ENCODE peak calls at places on chromosomes 4 and X, in five cellular contexts. S is colonic mucosa, Z is right lobe of liver, U is Panc1, T is thoracic aorta. J is an unnamed sample.
A peak's percentile ranks its signal among the peaks of the same experiment; 100 is the strongest.

GRCh38 chrX:1390621-1391369 is 1.1 kb downstream of the SLC25A6 start:
- DNase-seq in S (no peak), Z (no peak), U (no peak), T (no peak), J (peak; percentile 30)

GRCh38 chr4:69714086-69714485 is 46.3 kb downstream of the SULT1B1 start:
- DNase-seq in S (no peak), Z (no peak), U (no peak), T (no peak), J (peak; percentile 5)

GRCh38 chr4:136412708-136413107 is 1119.6 kb downstream of the PCDH18 start:
- DNase-seq in S (no peak), Z (no peak), U (no peak), T (no peak), J (no peak)

GRCh38 chr4:164204434-164204833 is 549.5 kb upstream of the SMIM31 start:
- DNase-seq in S (no peak), Z (no peak), U (peak; percentile 12), T (no peak), J (no peak)

GRCh38 chr4:11805837-11806236 is 377.1 kb upstream of the HS3ST1 start:
- DNase-seq in S (no peak), Z (no peak), U (peak; percentile 1), T (no peak), J (no peak)

GRCh38 chr4:128452415-128452814 is 164.8 kb upstream of the PGRMC2 start:
- DNase-seq in S (no peak), Z (no peak), U (no peak), T (no peak), J (no peak)

GRCh38 chrX:1592863-1593201 is 1.4 kb downstream of the AKAP17A start:
- DNase-seq in S (no peak), Z (no peak), U (no peak), T (no peak), J (no peak)

GRCh38 chr4:164648151-164648848 is 105.6 kb upstream of the SMIM31 start:
- DNase-seq in S (no peak), Z (no peak), U (peak; percentile 7), T (no peak), J (no peak)

GRCh38 chr4:43837171-43837570 is 611.4 kb downstream of the KCTD8 start:
- DNase-seq in S (no peak), Z (no peak), U (no peak), T (no peak), J (no peak)

GRCh38 chrX:53682885-53683555 is 3.5 kb downstream of the HUWE1 start:
- DNase-seq in S (no peak), Z (no peak), U (no peak), T (no peak), J (no peak)

GRCh38 chr4:24470681-24471622 is 113.4 kb downstream of the DHX15 start:
- DNase-seq in S (peak; percentile 27), Z (peak; percentile 29), U (no peak), T (no peak), J (peak; percentile 73)

GRCh38 chr4:25075129-25075528 is 44.4 kb upstream of the LGI2 start:
- DNase-seq in S (no peak), Z (no peak), U (no peak), T (no peak), J (no peak)

GRCh38 chrX:119604778-119605177 is 1.4 kb downstream of the NKRF start:
- DNase-seq in S (no peak), Z (no peak), U (no peak), T (no peak), J (no peak)

GRCh38 chr4:139887962-139888735 is 222.5 kb downstream of the MGST2 start:
- DNase-seq in S (no peak), Z (no peak), U (no peak), T (no peak), J (peak; percentile 49)

GRCh38 chr4:43373201-43373600 is 480.7 kb downstream of the GRXCR1 start:
- DNase-seq in S (no peak), Z (no peak), U (no peak), T (no peak), J (no peak)

GRCh38 chr4:1568855-1569460 is 115.2 kb downstream of the FAM53A start:
- DNase-seq in S (no peak), Z (peak; percentile 21), U (no peak), T (no peak), J (no peak)

GRCh38 chr4:17809667-17810066 is 890 bp downstream of the DCAF16 start:
- DNase-seq in S (no peak), Z (no peak), U (no peak), T (no peak), J (no peak)

GRCh38 chrX:39283239-39283638 is 482.0 kb downstream of the MID1IP1 start:
- DNase-seq in S (no peak), Z (no peak), U (no peak), T (no peak), J (no peak)

GRCh38 chrX:3037218-3037617 is 4.1 kb upstream of the ARSF start:
- DNase-seq in S (no peak), Z (no peak), U (no peak), T (no peak), J (no peak)

GRCh38 chrX:96405842-96406241 is 278.8 kb upstream of the DIAPH2 start:
- DNase-seq in S (no peak), Z (no peak), U (no peak), T (no peak), J (no peak)

DNA sequence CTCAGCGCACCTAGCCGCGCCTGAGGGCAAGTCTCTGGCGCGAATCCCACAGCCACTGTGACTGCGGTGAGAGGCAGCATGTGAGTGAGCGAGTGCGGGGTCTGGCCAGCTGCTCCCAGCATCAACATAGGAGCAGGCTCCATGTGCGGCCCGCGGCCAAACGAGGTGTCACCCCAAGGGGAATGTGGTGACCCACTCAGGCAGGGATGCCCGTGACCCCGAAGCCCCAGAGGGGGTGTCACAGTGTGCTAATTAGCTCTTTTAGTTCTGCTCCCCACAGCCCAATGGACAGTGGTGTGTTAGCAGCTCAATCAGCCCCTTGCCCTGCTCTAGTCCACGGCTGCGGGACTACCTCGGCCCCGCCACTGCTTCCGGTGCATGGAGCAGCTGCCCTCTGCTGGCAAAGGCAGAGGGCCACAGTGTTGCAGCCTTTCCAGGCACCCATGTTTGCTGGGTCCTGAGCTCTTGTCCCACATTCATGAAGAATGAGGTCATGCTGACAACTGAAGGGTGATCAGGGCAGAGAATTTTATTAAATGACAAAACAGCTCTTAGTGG is 61.4 kb downstream of the AGA start:
- DNase-seq in S (no peak), Z (no peak), U (no peak), T (no peak), J (no peak)
- TF ChIP-seq CTCF in S (no peak), Z (no peak), U (peak; percentile 38), T (no peak), J (no peak)

DNA sequence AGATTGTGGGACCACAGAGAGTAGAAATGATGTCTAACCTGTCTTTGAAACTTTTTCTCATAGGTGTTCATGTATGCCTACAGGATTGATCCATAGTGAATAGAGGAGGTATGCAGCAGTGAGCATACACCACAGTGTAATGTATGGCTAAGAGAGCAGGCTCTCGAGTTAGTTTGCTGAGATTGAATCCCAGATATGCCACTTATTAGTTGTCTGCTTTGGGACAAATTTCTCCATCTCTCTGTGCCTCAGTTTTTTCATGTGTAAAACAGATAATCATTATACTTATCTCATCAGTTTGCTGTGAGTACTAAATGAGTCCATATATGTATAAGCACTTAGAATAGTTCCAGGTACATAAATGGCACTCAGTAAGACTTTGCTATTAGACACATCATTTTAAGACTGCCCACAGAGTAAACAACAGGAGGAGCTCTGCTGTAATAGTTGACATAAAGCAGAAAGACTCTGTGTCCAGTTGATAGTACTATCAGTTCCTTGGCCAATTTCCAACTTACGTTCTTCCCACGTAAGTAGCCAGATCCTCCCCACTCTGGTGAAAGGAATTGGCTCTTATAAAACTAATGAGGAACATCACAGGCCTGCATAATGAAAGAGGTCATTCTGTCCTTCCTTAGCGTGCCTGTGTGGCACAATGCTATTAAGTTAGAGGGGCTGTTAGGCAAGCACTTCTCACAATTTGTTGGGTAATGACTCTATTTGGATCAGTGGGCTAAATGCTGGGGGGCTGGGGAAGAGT is 20.7 kb upstream of the RNF150 start:
- DNase-seq in S (no peak), Z (no peak), U (no peak), T (no peak), J (no peak)
- H3K27ac ChIP-seq in S (no peak overlapping the region), Z (no peak overlapping the region), U (no peak overlapping the region), T (no peak overlapping the region), J (no peak overlapping the region)

GRCh38 chrX:137427813-137428212 is 138.1 kb upstream of the ZIC3 start:
- DNase-seq in S (no peak), Z (no peak), U (no peak), T (no peak), J (no peak)
- H3K4me3 ChIP-seq in S (peak overlapping the region; percentile 31), Z (peak overlapping the region; percentile 43), U (peak overlapping the region; percentile 32), T (peak overlapping the region; percentile 74), J (peak overlapping the region; percentile 35)

GRCh38 chrX:9885150-9885549 is 82.0 kb upstream of the CLDN34 start:
- DNase-seq in S (peak; percentile 57), Z (peak; percentile 66), U (peak; percentile 20), T (no peak), J (peak; percentile 86)
- TF ChIP-seq CTCF in S (peak; percentile 42), Z (peak; percentile 33), U (peak; percentile 85), T (no peak), J (peak; percentile 46)

DNA sequence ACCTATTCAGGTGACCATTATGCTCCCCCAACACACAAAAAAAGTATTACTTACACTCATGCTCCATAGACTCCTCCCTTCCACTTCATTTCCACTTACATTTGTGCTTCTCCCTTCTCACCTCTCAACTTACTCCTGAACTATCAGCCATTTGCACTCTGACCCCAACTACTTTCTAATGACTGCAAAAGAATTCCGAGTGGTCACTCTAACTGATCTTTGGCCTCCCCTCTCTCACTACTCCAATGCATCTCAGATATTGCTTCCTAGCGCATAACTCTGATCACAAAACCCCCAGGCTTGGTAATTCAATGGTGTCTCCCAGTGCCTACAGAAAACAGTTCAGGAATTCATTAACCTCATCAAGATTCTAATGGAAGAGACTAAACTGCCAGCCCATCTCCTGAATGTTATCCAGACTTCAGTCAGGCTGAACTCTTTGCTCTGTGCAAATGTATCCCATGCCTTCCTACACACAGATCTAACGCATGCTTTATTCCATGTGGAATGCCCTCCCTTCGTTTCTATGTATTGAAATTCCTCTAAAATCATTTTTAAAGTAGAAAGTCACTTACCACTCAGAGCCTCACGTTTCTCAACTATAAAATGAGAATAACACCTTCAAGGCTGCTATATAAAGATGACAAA is 61.1 kb downstream of the FRYL start:
- DNase-seq in S (no peak), Z (no peak), U (no peak), T (no peak), J (no peak)
- H3K27ac ChIP-seq in S (no peak overlapping the region), Z (no peak overlapping the region), U (no peak overlapping the region), T (no peak overlapping the region), J (no peak overlapping the region)

DNA sequence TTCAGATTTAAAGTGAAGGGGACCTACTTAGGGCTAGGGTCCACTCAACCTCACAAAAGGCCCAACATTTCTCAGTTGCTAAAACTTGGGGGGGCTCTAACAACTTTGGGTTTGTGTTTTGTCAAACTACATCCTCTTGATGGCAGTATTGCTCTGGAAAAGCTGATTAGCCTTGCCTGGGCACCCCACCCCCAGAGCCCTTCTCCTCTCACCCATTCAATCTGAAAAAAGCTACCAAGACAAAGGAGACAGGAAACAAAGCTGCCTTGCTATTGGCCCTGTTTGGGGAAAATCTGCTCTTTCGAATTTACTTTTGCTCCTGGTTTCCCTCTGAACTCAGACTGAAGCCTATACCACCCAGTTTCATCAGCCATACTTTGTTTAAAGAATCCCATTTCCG is 195.2 kb upstream of the STK26 start:
- DNase-seq in S (no peak), Z (no peak), U (no peak), T (no peak), J (no peak)
- H3K4me3 ChIP-seq in S (no peak overlapping the region), Z (no peak overlapping the region), U (no peak overlapping the region), T (no peak overlapping the region), J (no peak overlapping the region)

GRCh38 chr4:35541888-35542213 is 702.5 kb downstream of the ARAP2 start:
- DNase-seq in S (no peak), Z (no peak), U (no peak), T (no peak), J (no peak)
- TF ChIP-seq CTCF in S (no peak), Z (no peak), U (no peak), T (no peak), J (no peak)

J was measured in left lung.